ENCODE peak calls at places on chromosomes 12 and 14, in eight cellular contexts. One of them, this sample, is unnamed.

GRCh38 chr14:98711453-98711852 is 560.5 kb downstream of the BCL11B start:
- DNase-seq in natural killer cell: no peak
- DNase-seq in SK-N-MC: no peak
- DNase-seq in activated naive CD8-positive, alpha-beta T cell treated with anti-CD3 and anti-CD28 coated beads for 36 hours: no peak
- DNase-seq in NCI-H460: no peak
- DNase-seq in stomach: no peak
- DNase-seq in GM13976: no peak
- DNase-seq in activated T-cell treated with anti-CD3 and anti-CD28 coated beads for 1 hour: no peak
- DNase-seq in this sample: no peak

GRCh38 chr14:106845286-106846087 is 1319.1 kb downstream of the TMEM121 start:
- DNase-seq in GM13976: peak; percentile 43
- DNase-seq in activated T-cell treated with anti-CD3 and anti-CD28 coated beads for 1 hour: peak; percentile 25
- DNase-seq in activated naive CD8-positive, alpha-beta T cell treated with anti-CD3 and anti-CD28 coated beads for 36 hours: peak; percentile 61
- DNase-seq in stomach: peak; percentile 87
- DNase-seq in NCI-H460: peak; percentile 61
- DNase-seq in natural killer cell: peak; percentile 32
- DNase-seq in SK-N-MC: no peak
- DNase-seq in this sample: peak; percentile 52

GRCh38 chr14:104187931-104188726 is 49.7 kb downstream of the KIF26A start:
- DNase-seq in SK-N-MC: no peak
- DNase-seq in stomach: peak; percentile 47
- DNase-seq in GM13976: no peak
- DNase-seq in natural killer cell: no peak
- DNase-seq in activated T-cell treated with anti-CD3 and anti-CD28 coated beads for 1 hour: no peak
- DNase-seq in activated naive CD8-positive, alpha-beta T cell treated with anti-CD3 and anti-CD28 coated beads for 36 hours: no peak
- DNase-seq in NCI-H460: no peak
- DNase-seq in this sample: no peak

GRCh38 chr12:107931761-107932160 is 157.3 kb downstream of the ASCL4 start:
- DNase-seq in NCI-H460: no peak
- DNase-seq in stomach: no peak
- DNase-seq in activated naive CD8-positive, alpha-beta T cell treated with anti-CD3 and anti-CD28 coated beads for 36 hours: no peak
- DNase-seq in SK-N-MC: no peak
- DNase-seq in activated T-cell treated with anti-CD3 and anti-CD28 coated beads for 1 hour: no peak
- DNase-seq in GM13976: no peak
- DNase-seq in natural killer cell: no peak
- DNase-seq in this sample: no peak

GRCh38 chr12:1474059-1474537 is 120.3 kb downstream of the FBXL14 start:
- DNase-seq in natural killer cell: no peak
- DNase-seq in activated naive CD8-positive, alpha-beta T cell treated with anti-CD3 and anti-CD28 coated beads for 36 hours: no peak
- DNase-seq in SK-N-MC: no peak
- DNase-seq in GM13976: no peak
- DNase-seq in stomach: no peak
- DNase-seq in activated T-cell treated with anti-CD3 and anti-CD28 coated beads for 1 hour: no peak
- DNase-seq in NCI-H460: no peak
- DNase-seq in this sample: no peak

GRCh38 chr12:125099407-125099779 is 34.2 kb downstream of the AACS start:
- DNase-seq in GM13976: no peak
- DNase-seq in NCI-H460: no peak
- DNase-seq in SK-N-MC: no peak
- DNase-seq in activated naive CD8-positive, alpha-beta T cell treated with anti-CD3 and anti-CD28 coated beads for 36 hours: no peak
- DNase-seq in natural killer cell: no peak
- DNase-seq in activated T-cell treated with anti-CD3 and anti-CD28 coated beads for 1 hour: no peak
- DNase-seq in stomach: no peak
- DNase-seq in this sample: no peak

GRCh38 chr12:50699940-50700339 is 64.0 kb upstream of the ATF1 start:
- DNase-seq in NCI-H460: no peak
- DNase-seq in SK-N-MC: no peak
- DNase-seq in activated naive CD8-positive, alpha-beta T cell treated with anti-CD3 and anti-CD28 coated beads for 36 hours: no peak
- DNase-seq in activated T-cell treated with anti-CD3 and anti-CD28 coated beads for 1 hour: no peak
- DNase-seq in stomach: no peak
- DNase-seq in natural killer cell: no peak
- DNase-seq in GM13976: no peak
- DNase-seq in this sample: no peak

GRCh38 chr12:24749171-24749570 is 199.7 kb downstream of the BCAT1 start:
- DNase-seq in activated T-cell treated with anti-CD3 and anti-CD28 coated beads for 1 hour: no peak
- DNase-seq in NCI-H460: no peak
- DNase-seq in SK-N-MC: no peak
- DNase-seq in activated naive CD8-positive, alpha-beta T cell treated with anti-CD3 and anti-CD28 coated beads for 36 hours: no peak
- DNase-seq in stomach: no peak
- DNase-seq in GM13976: no peak
- DNase-seq in natural killer cell: no peak
- DNase-seq in this sample: no peak

GRCh38 chr14:104334812-104335161 is 196.4 kb downstream of the KIF26A start:
- DNase-seq in NCI-H460: no peak
- DNase-seq in activated naive CD8-positive, alpha-beta T cell treated with anti-CD3 and anti-CD28 coated beads for 36 hours: no peak
- DNase-seq in activated T-cell treated with anti-CD3 and anti-CD28 coated beads for 1 hour: no peak
- DNase-seq in stomach: peak; percentile 15
- DNase-seq in GM13976: no peak
- DNase-seq in SK-N-MC: no peak
- DNase-seq in natural killer cell: no peak
- DNase-seq in this sample: no peak

GRCh38 chr12:23221066-23221465 is 596.1 kb downstream of the ETNK1 start:
- DNase-seq in SK-N-MC: no peak
- DNase-seq in GM13976: no peak
- DNase-seq in activated T-cell treated with anti-CD3 and anti-CD28 coated beads for 1 hour: no peak
- DNase-seq in activated naive CD8-positive, alpha-beta T cell treated with anti-CD3 and anti-CD28 coated beads for 36 hours: no peak
- DNase-seq in stomach: no peak
- DNase-seq in NCI-H460: no peak
- DNase-seq in natural killer cell: no peak
- DNase-seq in this sample: no peak

GRCh38 chr14:53951661-53952265 is 4.9 kb downstream of the BMP4 start:
- DNase-seq in stomach: no peak
- DNase-seq in SK-N-MC: no peak
- DNase-seq in NCI-H460: no peak
- DNase-seq in natural killer cell: no peak
- DNase-seq in activated T-cell treated with anti-CD3 and anti-CD28 coated beads for 1 hour: no peak
- DNase-seq in GM13976: no peak
- DNase-seq in activated naive CD8-positive, alpha-beta T cell treated with anti-CD3 and anti-CD28 coated beads for 36 hours: no peak
- DNase-seq in this sample: no peak

GRCh38 chr12:55717397-55718007 is 1.7 kb downstream of the BLOC1S1 start:
- DNase-seq in NCI-H460: no peak
- DNase-seq in SK-N-MC: no peak
- DNase-seq in activated naive CD8-positive, alpha-beta T cell treated with anti-CD3 and anti-CD28 coated beads for 36 hours: no peak
- DNase-seq in activated T-cell treated with anti-CD3 and anti-CD28 coated beads for 1 hour: no peak
- DNase-seq in natural killer cell: no peak
- DNase-seq in stomach: no peak
- DNase-seq in GM13976: no peak
- DNase-seq in this sample: no peak

GRCh38 chr12:39081910-39082309 is 176.5 kb upstream of the CPNE8 start:
- DNase-seq in SK-N-MC: no peak
- DNase-seq in activated T-cell treated with anti-CD3 and anti-CD28 coated beads for 1 hour: no peak
- DNase-seq in stomach: no peak
- DNase-seq in NCI-H460: no peak
- DNase-seq in activated naive CD8-positive, alpha-beta T cell treated with anti-CD3 and anti-CD28 coated beads for 36 hours: no peak
- DNase-seq in GM13976: no peak
- DNase-seq in natural killer cell: no peak
- DNase-seq in this sample: no peak